ENCODE peak calls at places on chromosome 16, in seven cellular contexts. E is EH; A is endothelial cell; D is ascending aorta; I is heart left ventricle; H is natural killer cell; G is naive thymus-derived CD4-positive, alpha-beta T cell. Q is an unnamed sample.

GRCh38 chr16:28491080-28491969 is 549 bp downstream of the CLN3 start:
- DNase-seq in A (peak; percentile 23), H (no peak), E (peak; percentile 42), I (peak; percentile 37), D (no peak), G (no peak), Q (peak; percentile 16)

GRCh38 chr16:27314161-27314723 is 468 bp downstream of the IL4R start:
- DNase-seq in G (peak; percentile 36), A (peak; percentile 15), H (peak; percentile 56), D (peak; percentile 48), I (peak; percentile 63), E (peak; percentile 84), Q (peak; percentile 57)

GRCh38 chr16:51538707-51539604 is 387.9 kb upstream of the SALL1 start:
- DNase-seq in G (no peak), A (peak; percentile 13), H (no peak), D (no peak), E (peak; percentile 94), I (no peak), Q (no peak)

GRCh38 chr16:81035975-81036750 is 521 bp downstream of the ATMIN start:
- DNase-seq in I (peak; percentile 23), H (no peak), D (no peak), A (peak; percentile 50), E (peak; percentile 46), G (no peak), Q (no peak)

GRCh38 chr16:75750516-75750915 is 24.2 kb upstream of the CPHXL start:
- DNase-seq in D (no peak), A (no peak), I (no peak), E (no peak), G (no peak), H (no peak), Q (no peak)

GRCh38 chr16:87352818-87353217 is 30.8 kb downstream of the FBXO31 start:
- DNase-seq in H (no peak), D (no peak), E (no peak), I (no peak), A (no peak), G (no peak), Q (no peak)

GRCh38 chr16:67296422-67296821 is 17.1 kb downstream of the PLEKHG4 start:
- DNase-seq in H (no peak), G (no peak), I (no peak), E (peak; percentile 93), A (no peak), D (no peak), Q (no peak)

GRCh38 chr16:51034481-51035109 is 116.5 kb downstream of the SALL1 start:
- DNase-seq in H (no peak), E (no peak), I (no peak), A (no peak), G (no peak), D (no peak), Q (no peak)

GRCh38 chr16:52498640-52499039 is 48.3 kb downstream of the TOX3 start:
- DNase-seq in G (no peak), A (peak; percentile 33), H (no peak), D (no peak), I (no peak), E (no peak), Q (no peak)

GRCh38 chr16:90026135-90026534 is 6.9 kb upstream of the DBNDD1 start:
- DNase-seq in E (no peak), H (no peak), D (no peak), I (no peak), G (no peak), A (no peak), Q (no peak)

GRCh38 chr16:65832269-65832668 is 534.2 kb upstream of the CDH5 start:
- DNase-seq in H (no peak), A (no peak), I (no peak), G (no peak), E (peak; percentile 1), D (no peak), Q (no peak)

Q was measured in CD4-positive, alpha-beta memory T cell.